ENCODE peak calls at places on chromosomes 5 and 9, in six cellular contexts. D is heart left ventricle, X is COR-L47, M is HS-27A, T is NCI-H2081, Y is HEK293T. U is an unnamed sample.

GRCh38 chr5:136038635-136039034 is 9.8 kb downstream of the TGFBI start:
- DNase-seq in D (no peak), X (no peak), M (no peak), T (no peak), Y (no peak), U (no peak)

GRCh38 chr5:124954784-124955183 is 208.3 kb upstream of the ZNF608 start:
- DNase-seq in D (no peak), X (no peak), M (no peak), T (no peak), Y (no peak), U (no peak)

GRCh38 chr5:93236807-93237421 is 344.1 kb downstream of the NR2F1-AS1 start:
- DNase-seq in D (no peak), X (no peak), M (no peak), T (no peak), Y (no peak), U (no peak)

GRCh38 chr5:81995407-81995806 is 23.6 kb downstream of the ATG10 start:
- DNase-seq in D (no peak), X (no peak), M (no peak), T (no peak), Y (no peak), U (no peak)

GRCh38 chr5:137900925-137901817 is 11.9 kb downstream of the PKD2L2 start:
- DNase-seq in D (no peak), X (no peak), M (no peak), T (no peak), Y (no peak), U (no peak)

GRCh38 chr9:35193762-35194161 is 32.0 kb downstream of the UNC13B start:
- DNase-seq in D (no peak), X (no peak), M (peak), T (no peak), Y (no peak), U (no peak)

GRCh38 chr9:123335227-123335985 is 20.6 kb upstream of the CRB2 start:
- DNase-seq in D (no peak), X (no peak), M (no peak), T (no peak), Y (no peak), U (peak)

GRCh38 chr5:61625682-61626620 is 293.9 kb downstream of the ZSWIM6 start:
- DNase-seq in D (peak), X (no peak), M (no peak), T (no peak), Y (no peak), U (peak)

GRCh38 chr9:109717342-109717741 is 62.7 kb upstream of the PALM2AKAP2 start:
- DNase-seq in D (no peak), X (no peak), M (no peak), T (no peak), Y (no peak), U (no peak)

GRCh38 chr9:113160571-113160970 is 9.8 kb downstream of the SLC31A2 start:
- DNase-seq in D (no peak), X (no peak), M (no peak), T (no peak), Y (no peak), U (no peak)

GRCh38 chr9:92141144-92142129 is 26.2 kb upstream of the SPTLC1 start:
- DNase-seq in D (no peak), X (peak), M (no peak), T (peak), Y (no peak), U (no peak)

GRCh38 chr5:123722451-123722850 is 210.5 kb downstream of the CSNK1G3 start:
- DNase-seq in D (no peak), X (no peak), M (no peak), T (peak), Y (no peak), U (no peak)

GRCh38 chr5:128494516-128494915 is 43.5 kb downstream of the FBN2 start:
- DNase-seq in D (no peak), X (no peak), M (no peak), T (no peak), Y (peak), U (no peak)

GRCh38 chr9:16964228-16964627 is 93.8 kb upstream of the BNC2 start:
- DNase-seq in D (no peak), X (no peak), M (peak), T (no peak), Y (no peak), U (no peak)

GRCh38 chr9:95572370-95573151 is 55.8 kb upstream of the PTCH1 start:
- DNase-seq in D (no peak), X (no peak), M (no peak), T (no peak), Y (no peak), U (no peak)

GRCh38 chr9:7094052-7094451 is 336.3 kb downstream of the KDM4C start:
- DNase-seq in D (no peak), X (peak), M (no peak), T (no peak), Y (peak), U (no peak)

GRCh38 chr5:14582797-14583137 is 1.2 kb downstream of the OTULINL start:
- DNase-seq in D (no peak), X (peak), M (no peak), T (peak), Y (no peak), U (no peak)

GRCh38 chr5:158928405-158928804 is 171.3 kb downstream of the EBF1 start:
- DNase-seq in D (no peak), X (no peak), M (no peak), T (no peak), Y (no peak), U (no peak)

GRCh38 chr9:28135571-28135970 is 562.3 kb upstream of the C9orf72 start:
- DNase-seq in D (no peak), X (peak), M (no peak), T (no peak), Y (no peak), U (no peak)

GRCh38 chr5:152817311-152817710 is 412.2 kb upstream of the NMUR2 start:
- DNase-seq in D (no peak), X (no peak), M (no peak), T (no peak), Y (no peak), U (no peak)

GRCh38 chr5:40774626-40775025 is 18.9 kb upstream of the TTC33 start:
- DNase-seq in D (no peak), X (no peak), M (no peak), T (no peak), Y (no peak), U (no peak)

GRCh38 chr9:131666779-131667178 is 73.1 kb downstream of the RAPGEF1 start:
- DNase-seq in D (no peak), X (no peak), M (no peak), T (no peak), Y (no peak), U (no peak)

GRCh38 chr5:25006734-25007133 is 362.0 kb upstream of the CDH10 start:
- DNase-seq in D (no peak), X (peak), M (no peak), T (peak), Y (peak), U (no peak)

GRCh38 chr5:132777209-132778069 is at the start of gene SEPTIN8:
- DNase-seq in D (peak), X (peak), M (no peak), T (no peak), Y (peak), U (no peak)

GRCh38 chr5:16897284-16897704 is 38.8 kb downstream of the MYO10 start:
- DNase-seq in D (no peak), X (no peak), M (no peak), T (no peak), Y (no peak), U (no peak)

GRCh38 chr9:75447281-75447680 is 359.0 kb downstream of the OSTF1 start:
- DNase-seq in D (no peak), X (no peak), M (no peak), T (no peak), Y (no peak), U (no peak)

GRCh38 chr9:103713631-103714030 is 380.5 kb upstream of the SMC2 start:
- DNase-seq in D (no peak), X (no peak), M (no peak), T (no peak), Y (no peak), U (no peak)

GRCh38 chr5:44932922-44933585 is 124.3 kb downstream of the MRPS30 start:
- DNase-seq in D (no peak), X (no peak), M (no peak), T (no peak), Y (no peak), U (no peak)

GRCh38 chr9:19513671-19514275 is 105.0 kb downstream of the ACER2 start:
- DNase-seq in D (no peak), X (no peak), M (no peak), T (no peak), Y (no peak), U (no peak)

GRCh38 chr5:150141544-150142188 is 14.0 kb downstream of the PDGFRB start:
- DNase-seq in D (no peak), X (no peak), M (no peak), T (no peak), Y (no peak), U (no peak)